ENCODE peak calls at places on chromosomes 5 and 9, in nine cellular contexts. One of them, this sample, is unnamed.

GRCh38 chr9:134227451-134228411 is 63.4 kb upstream of the RNU6ATAC start:
- DNase-seq in lower lobe of right lung: no peak
- DNase-seq in coronary artery: no peak
- DNase-seq in fibroblast of lung: no peak
- DNase-seq in tibial artery: no peak
- DNase-seq in kidney: peak; percentile 46
- DNase-seq in Panc1: no peak
- DNase-seq in bronchial epithelial cell: no peak
- DNase-seq in left lung: no peak
- DNase-seq in this sample: no peak

GRCh38 chr9:22227986-22228385 is 218.6 kb upstream of the DMRTA1 start:
- DNase-seq in lower lobe of right lung: no peak
- DNase-seq in coronary artery: no peak
- DNase-seq in fibroblast of lung: no peak
- DNase-seq in tibial artery: no peak
- DNase-seq in kidney: no peak
- DNase-seq in Panc1: no peak
- DNase-seq in bronchial epithelial cell: no peak
- DNase-seq in left lung: no peak
- DNase-seq in this sample: no peak

GRCh38 chr9:113621309-113621791 is 157.8 kb downstream of the RGS3 start:
- DNase-seq in lower lobe of right lung: no peak
- DNase-seq in coronary artery: peak; percentile 93
- DNase-seq in fibroblast of lung: peak; percentile 64
- DNase-seq in tibial artery: peak; percentile 84
- DNase-seq in kidney: peak; percentile 95
- DNase-seq in Panc1: no peak
- DNase-seq in bronchial epithelial cell: no peak
- DNase-seq in left lung: no peak
- DNase-seq in this sample: peak; percentile 96

GRCh38 chr5:112921833-112922817 is at the start of gene REEP5:
- DNase-seq in lower lobe of right lung: peak; percentile 91
- DNase-seq in coronary artery: peak; percentile 87
- DNase-seq in fibroblast of lung: peak; percentile 68
- DNase-seq in tibial artery: peak; percentile 79
- DNase-seq in kidney: peak; percentile 96
- DNase-seq in Panc1: no peak
- DNase-seq in bronchial epithelial cell: peak; percentile 51
- DNase-seq in left lung: peak; percentile 88
- DNase-seq in this sample: peak; percentile 71

GRCh38 chr9:119375892-119376291 is 6.7 kb upstream of the BRINP1 start:
- DNase-seq in lower lobe of right lung: no peak
- DNase-seq in coronary artery: no peak
- DNase-seq in fibroblast of lung: no peak
- DNase-seq in tibial artery: no peak
- DNase-seq in kidney: no peak
- DNase-seq in Panc1: no peak
- DNase-seq in bronchial epithelial cell: peak; percentile 3
- DNase-seq in left lung: no peak
- DNase-seq in this sample: no peak

GRCh38 chr9:69147041-69147834 is 26.8 kb upstream of the TJP2 start:
- DNase-seq in lower lobe of right lung: no peak
- DNase-seq in coronary artery: no peak
- DNase-seq in fibroblast of lung: no peak
- DNase-seq in tibial artery: no peak
- DNase-seq in kidney: no peak
- DNase-seq in Panc1: no peak
- DNase-seq in bronchial epithelial cell: no peak
- DNase-seq in left lung: no peak
- DNase-seq in this sample: no peak

GRCh38 chr5:173612948-173613347 is 3.5 kb downstream of the BOD1 start:
- DNase-seq in lower lobe of right lung: no peak
- DNase-seq in coronary artery: no peak
- DNase-seq in fibroblast of lung: peak; percentile 36
- DNase-seq in tibial artery: no peak
- DNase-seq in kidney: no peak
- DNase-seq in Panc1: no peak
- DNase-seq in bronchial epithelial cell: peak; percentile 31
- DNase-seq in left lung: no peak
- DNase-seq in this sample: peak; percentile 81

GRCh38 chr5:149160291-149160787 is 19.0 kb downstream of the ABLIM3 start:
- DNase-seq in lower lobe of right lung: no peak
- DNase-seq in coronary artery: no peak
- DNase-seq in fibroblast of lung: no peak
- DNase-seq in tibial artery: no peak
- DNase-seq in kidney: no peak
- DNase-seq in Panc1: no peak
- DNase-seq in bronchial epithelial cell: peak; percentile 73
- DNase-seq in left lung: no peak
- DNase-seq in this sample: no peak

GRCh38 chr9:114307323-114308250 is 15.3 kb upstream of the ORM1 start:
- DNase-seq in lower lobe of right lung: no peak
- DNase-seq in coronary artery: peak; percentile 54
- DNase-seq in fibroblast of lung: no peak
- DNase-seq in tibial artery: no peak
- DNase-seq in kidney: peak; percentile 43
- DNase-seq in Panc1: no peak
- DNase-seq in bronchial epithelial cell: no peak
- DNase-seq in left lung: peak; percentile 32
- DNase-seq in this sample: peak; percentile 41

GRCh38 chr5:116084231-116084630 is 594 bp upstream of the COMMD10 start:
- DNase-seq in lower lobe of right lung: no peak
- DNase-seq in coronary artery: no peak
- DNase-seq in fibroblast of lung: peak; percentile 39
- DNase-seq in tibial artery: no peak
- DNase-seq in kidney: no peak
- DNase-seq in Panc1: no peak
- DNase-seq in bronchial epithelial cell: peak; percentile 40
- DNase-seq in left lung: no peak
- DNase-seq in this sample: peak; percentile 19

GRCh38 chr5:179763215-179763945 is 30.4 kb upstream of the LTC4S start:
- DNase-seq in lower lobe of right lung: peak; percentile 60
- DNase-seq in coronary artery: no peak
- DNase-seq in fibroblast of lung: peak; percentile 92
- DNase-seq in tibial artery: peak; percentile 77
- DNase-seq in kidney: no peak
- DNase-seq in Panc1: peak; percentile 55
- DNase-seq in bronchial epithelial cell: peak; percentile 75
- DNase-seq in left lung: peak; percentile 55
- DNase-seq in this sample: peak; percentile 67

GRCh38 chr5:37071901-37072581 is 177.1 kb downstream of the CPLANE1 start:
- DNase-seq in lower lobe of right lung: no peak
- DNase-seq in coronary artery: no peak
- DNase-seq in fibroblast of lung: peak; percentile 40
- DNase-seq in tibial artery: no peak
- DNase-seq in kidney: no peak
- DNase-seq in Panc1: no peak
- DNase-seq in bronchial epithelial cell: peak; percentile 48
- DNase-seq in left lung: no peak
- DNase-seq in this sample: peak; percentile 62

GRCh38 chr5:171419663-171420428 is 399 bp downstream of the FGF18 start:
- DNase-seq in lower lobe of right lung: no peak
- DNase-seq in coronary artery: peak; percentile 72
- DNase-seq in fibroblast of lung: peak; percentile 36
- DNase-seq in tibial artery: no peak
- DNase-seq in kidney: no peak
- DNase-seq in Panc1: no peak
- DNase-seq in bronchial epithelial cell: no peak
- DNase-seq in left lung: no peak
- DNase-seq in this sample: peak; percentile 57

DNA sequence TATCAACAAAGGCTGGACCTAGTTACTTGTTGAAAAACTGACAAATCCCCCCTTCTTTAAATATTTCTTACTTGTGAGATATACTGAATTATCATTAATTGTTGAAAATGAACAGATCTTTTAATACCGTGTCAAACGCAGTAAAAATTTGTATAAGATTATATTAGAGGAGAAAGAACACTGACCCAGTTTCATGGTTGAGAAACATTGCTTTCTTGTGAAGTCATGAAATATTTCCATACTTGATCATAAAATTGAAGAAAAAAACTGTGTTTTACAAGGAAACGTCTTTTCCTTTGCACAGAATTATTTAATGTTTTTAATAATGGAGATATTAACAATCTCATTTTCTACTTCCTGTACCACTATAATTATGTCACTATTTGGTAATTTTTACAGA is 45.8 kb downstream of the MOCS2 start:
- DNase-seq in lower lobe of right lung: no peak
- DNase-seq in coronary artery: no peak
- DNase-seq in fibroblast of lung: no peak
- DNase-seq in tibial artery: no peak
- DNase-seq in kidney: no peak
- DNase-seq in Panc1: no peak
- DNase-seq in bronchial epithelial cell: no peak
- DNase-seq in left lung: no peak
- DNase-seq in this sample: no peak
- H3K4me3 ChIP-seq in lower lobe of right lung: no peak overlapping the region
- H3K4me3 ChIP-seq in coronary artery: no peak overlapping the region
- H3K4me3 ChIP-seq in fibroblast of lung: no peak overlapping the region
- H3K4me3 ChIP-seq in tibial artery: no peak overlapping the region
- H3K4me3 ChIP-seq in kidney: no peak overlapping the region
- H3K4me3 ChIP-seq in Panc1: no peak overlapping the region
- H3K4me3 ChIP-seq in bronchial epithelial cell: no peak overlapping the region
- H3K4me3 ChIP-seq in left lung: no peak overlapping the region
- H3K4me3 ChIP-seq in this sample: no peak overlapping the region

GRCh38 chr9:109966643-109967368 is 186.8 kb downstream of the PALM2AKAP2 start:
- DNase-seq in lower lobe of right lung: no peak
- DNase-seq in coronary artery: no peak
- DNase-seq in fibroblast of lung: no peak
- DNase-seq in tibial artery: no peak
- DNase-seq in kidney: no peak
- DNase-seq in Panc1: no peak
- DNase-seq in bronchial epithelial cell: no peak
- DNase-seq in left lung: no peak
- DNase-seq in this sample: no peak
- H3K4me3 ChIP-seq in lower lobe of right lung: no peak overlapping the region
- H3K4me3 ChIP-seq in coronary artery: no peak overlapping the region
- H3K4me3 ChIP-seq in fibroblast of lung: no peak overlapping the region
- H3K4me3 ChIP-seq in tibial artery: no peak overlapping the region
- H3K4me3 ChIP-seq in kidney: no peak overlapping the region
- H3K4me3 ChIP-seq in Panc1: no peak overlapping the region
- H3K4me3 ChIP-seq in bronchial epithelial cell: no peak overlapping the region
- H3K4me3 ChIP-seq in left lung: no peak overlapping the region
- H3K4me3 ChIP-seq in this sample: no peak overlapping the region

GRCh38 chr5:14849516-14850294 is 21.9 kb downstream of the ANKH start:
- DNase-seq in lower lobe of right lung: no peak
- DNase-seq in coronary artery: no peak
- DNase-seq in fibroblast of lung: no peak
- DNase-seq in tibial artery: no peak
- DNase-seq in kidney: no peak
- DNase-seq in Panc1: no peak
- DNase-seq in bronchial epithelial cell: peak; percentile 58
- DNase-seq in left lung: no peak
- DNase-seq in this sample: no peak

GRCh38 chr5:14851999-14852526 is 19.5 kb downstream of the ANKH start:
- DNase-seq in lower lobe of right lung: no peak
- DNase-seq in coronary artery: no peak
- DNase-seq in fibroblast of lung: no peak
- DNase-seq in tibial artery: no peak
- DNase-seq in kidney: no peak
- DNase-seq in Panc1: no peak
- DNase-seq in bronchial epithelial cell: no peak
- DNase-seq in left lung: no peak
- DNase-seq in this sample: peak; percentile 22

GRCh38 chr5:14851067-14851422 is 20.5 kb downstream of the ANKH start:
- DNase-seq in lower lobe of right lung: no peak
- DNase-seq in coronary artery: no peak
- DNase-seq in fibroblast of lung: no peak
- DNase-seq in tibial artery: no peak
- DNase-seq in kidney: no peak
- DNase-seq in Panc1: no peak
- DNase-seq in bronchial epithelial cell: no peak
- DNase-seq in left lung: no peak
- DNase-seq in this sample: no peak

GRCh38 chr5:14851597-14851996 is 20.0 kb downstream of the ANKH start:
- DNase-seq in lower lobe of right lung: no peak
- DNase-seq in coronary artery: no peak
- DNase-seq in fibroblast of lung: no peak
- DNase-seq in tibial artery: no peak
- DNase-seq in kidney: no peak
- DNase-seq in Panc1: no peak
- DNase-seq in bronchial epithelial cell: no peak
- DNase-seq in left lung: no peak
- DNase-seq in this sample: no peak

DNA sequence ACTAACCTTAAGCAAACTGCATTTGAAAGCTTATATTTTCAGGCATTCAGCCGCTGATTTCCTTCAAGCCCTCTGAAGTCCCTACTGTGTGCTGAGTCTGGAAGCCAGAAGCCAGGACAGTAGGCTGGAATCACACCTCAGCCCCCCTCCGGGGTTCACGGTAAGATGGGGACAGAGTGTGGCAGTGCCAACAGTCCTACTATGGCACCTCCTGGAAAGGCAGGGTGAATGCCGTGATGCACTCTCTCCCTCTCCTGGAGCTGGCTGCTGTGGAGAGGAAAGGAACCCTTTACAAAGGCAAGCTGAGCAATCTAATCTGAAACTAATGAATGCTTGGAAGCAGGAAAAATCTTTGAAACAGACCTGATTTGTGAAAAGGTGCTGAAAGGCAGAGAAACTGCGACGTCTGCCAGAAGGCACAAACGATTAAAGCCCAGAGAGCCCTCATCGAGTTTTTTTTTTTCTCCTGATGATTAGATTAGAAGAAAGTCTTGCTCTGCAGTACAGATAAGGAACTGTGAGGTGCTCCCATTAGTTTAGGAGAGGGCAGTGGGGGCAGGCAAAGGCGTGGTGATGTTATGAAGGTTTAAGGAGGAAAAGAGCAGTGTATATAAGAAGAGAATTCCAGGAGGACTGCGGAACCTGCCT is 21.0 kb downstream of the ANKH start:
- DNase-seq in lower lobe of right lung: no peak
- DNase-seq in coronary artery: no peak
- DNase-seq in fibroblast of lung: no peak
- DNase-seq in tibial artery: no peak
- DNase-seq in kidney: no peak
- DNase-seq in Panc1: no peak
- DNase-seq in bronchial epithelial cell: no peak
- DNase-seq in left lung: no peak
- DNase-seq in this sample: no peak
- H3K4me3 ChIP-seq in lower lobe of right lung: no peak overlapping the region
- H3K4me3 ChIP-seq in coronary artery: no peak overlapping the region
- H3K4me3 ChIP-seq in fibroblast of lung: no peak overlapping the region
- H3K4me3 ChIP-seq in tibial artery: no peak overlapping the region
- H3K4me3 ChIP-seq in kidney: no peak overlapping the region
- H3K4me3 ChIP-seq in Panc1: no peak overlapping the region
- H3K4me3 ChIP-seq in bronchial epithelial cell: no peak overlapping the region
- H3K4me3 ChIP-seq in left lung: no peak overlapping the region
- H3K4me3 ChIP-seq in this sample: no peak overlapping the region

DNA sequence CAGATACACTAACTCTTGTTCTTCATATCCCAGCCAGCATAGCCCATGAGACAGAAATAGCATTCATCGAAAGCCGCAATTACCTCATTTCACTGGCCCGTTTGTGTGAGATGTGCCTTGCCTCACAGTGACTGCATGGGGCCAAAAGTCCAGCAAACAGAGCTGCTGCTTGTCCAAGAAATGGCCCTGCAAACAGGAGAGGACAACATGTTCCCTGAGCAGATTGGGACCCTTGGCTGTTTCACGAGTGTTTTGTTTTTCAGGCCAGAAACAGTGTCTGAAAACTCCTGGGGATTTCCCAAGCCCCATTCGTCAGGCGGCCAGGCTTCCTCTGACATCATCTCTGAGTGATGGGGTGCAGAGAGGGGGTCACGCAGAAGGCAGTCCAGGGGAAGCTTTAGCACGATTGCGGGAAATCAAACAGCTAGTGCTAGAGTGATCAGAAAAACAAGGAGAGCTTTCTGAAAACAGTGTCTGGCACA is 503.6 kb upstream of the PAPPA start:
- DNase-seq in lower lobe of right lung: no peak
- DNase-seq in coronary artery: peak; percentile 95
- DNase-seq in fibroblast of lung: peak; percentile 99
- DNase-seq in tibial artery: peak; percentile 89
- DNase-seq in kidney: peak; percentile 83
- DNase-seq in Panc1: no peak
- DNase-seq in bronchial epithelial cell: no peak
- DNase-seq in left lung: peak; percentile 36
- DNase-seq in this sample: peak; percentile 94
- H3K4me3 ChIP-seq in lower lobe of right lung: no peak overlapping the region
- H3K4me3 ChIP-seq in coronary artery: no peak overlapping the region
- H3K4me3 ChIP-seq in fibroblast of lung: no peak overlapping the region
- H3K4me3 ChIP-seq in tibial artery: no peak overlapping the region
- H3K4me3 ChIP-seq in kidney: no peak overlapping the region
- H3K4me3 ChIP-seq in Panc1: no peak overlapping the region
- H3K4me3 ChIP-seq in bronchial epithelial cell: no peak overlapping the region
- H3K4me3 ChIP-seq in left lung: no peak overlapping the region
- H3K4me3 ChIP-seq in this sample: no peak overlapping the region

This sample was measured in foreskin fibroblast.